ENCODE peak calls at places on chromosomes 5 and 9, in eight cellular contexts. One of them, this sample, is unnamed.

GRCh38 chr5:15763754-15764153 is 263.8 kb downstream of the FBXL7 start:
- DNase-seq in HFFc6: peak; percentile 47
- DNase-seq in Daoy: peak; percentile 15
- DNase-seq in left cardiac atrium: no peak
- DNase-seq in H7: no peak
- DNase-seq in hippocampal formation: no peak
- DNase-seq in fibroblast of lung: peak; percentile 17
- DNase-seq in MG63: peak; percentile 22
- DNase-seq in this sample: peak; percentile 36

GRCh38 chr5:94196959-94197358 is 421.4 kb downstream of the KIAA0825 start:
- DNase-seq in hippocampal formation: no peak
- DNase-seq in left cardiac atrium: no peak
- DNase-seq in fibroblast of lung: no peak
- DNase-seq in Daoy: no peak
- DNase-seq in HFFc6: no peak
- DNase-seq in MG63: no peak
- DNase-seq in H7: no peak
- DNase-seq in this sample: no peak

GRCh38 chr9:111078391-111079038 is 40.2 kb upstream of the LPAR1 start:
- DNase-seq in hippocampal formation: no peak
- DNase-seq in left cardiac atrium: no peak
- DNase-seq in fibroblast of lung: no peak
- DNase-seq in HFFc6: no peak
- DNase-seq in Daoy: peak; percentile 21
- DNase-seq in MG63: no peak
- DNase-seq in H7: no peak
- DNase-seq in this sample: no peak

GRCh38 chr9:104881991-104882555 is 45.9 kb downstream of the ABCA1 start:
- DNase-seq in fibroblast of lung: no peak
- DNase-seq in hippocampal formation: no peak
- DNase-seq in MG63: no peak
- DNase-seq in left cardiac atrium: no peak
- DNase-seq in Daoy: no peak
- DNase-seq in HFFc6: no peak
- DNase-seq in H7: no peak
- DNase-seq in this sample: no peak

GRCh38 chr5:179416114-179416730 is 71.0 kb upstream of the ADAMTS2 start:
- DNase-seq in MG63: no peak
- DNase-seq in fibroblast of lung: no peak
- DNase-seq in Daoy: no peak
- DNase-seq in HFFc6: no peak
- DNase-seq in H7: peak; percentile 42
- DNase-seq in left cardiac atrium: no peak
- DNase-seq in hippocampal formation: no peak
- DNase-seq in this sample: no peak

GRCh38 chr5:173984218-173984617 is 4.8 kb upstream of the C5orf47 start:
- DNase-seq in left cardiac atrium: no peak
- DNase-seq in MG63: no peak
- DNase-seq in fibroblast of lung: peak; percentile 12
- DNase-seq in HFFc6: peak; percentile 15
- DNase-seq in Daoy: no peak
- DNase-seq in hippocampal formation: no peak
- DNase-seq in H7: no peak
- DNase-seq in this sample: peak; percentile 20

GRCh38 chr9:128097156-128098016 is 29.4 kb downstream of the SLC25A25 start:
- DNase-seq in H7: peak; percentile 32
- DNase-seq in fibroblast of lung: no peak
- DNase-seq in hippocampal formation: no peak
- DNase-seq in MG63: no peak
- DNase-seq in left cardiac atrium: no peak
- DNase-seq in Daoy: no peak
- DNase-seq in HFFc6: no peak
- DNase-seq in this sample: no peak

GRCh38 chr5:173888473-173889135 is 455 bp downstream of the CPEB4 start:
- DNase-seq in H7: peak; percentile 57
- DNase-seq in hippocampal formation: no peak
- DNase-seq in HFFc6: peak; percentile 21
- DNase-seq in Daoy: peak; percentile 12
- DNase-seq in MG63: peak; percentile 34
- DNase-seq in fibroblast of lung: peak; percentile 26
- DNase-seq in left cardiac atrium: peak; percentile 40
- DNase-seq in this sample: peak; percentile 21

GRCh38 chr5:54171645-54172384 is 138.6 kb downstream of the ARL15 start:
- DNase-seq in H7: no peak
- DNase-seq in left cardiac atrium: no peak
- DNase-seq in hippocampal formation: no peak
- DNase-seq in Daoy: peak; percentile 53
- DNase-seq in fibroblast of lung: peak; percentile 44
- DNase-seq in MG63: peak; percentile 16
- DNase-seq in HFFc6: no peak
- DNase-seq in this sample: no peak

GRCh38 chr9:121672213-121672612 is 20.8 kb downstream of the DAB2IP start:
- DNase-seq in MG63: no peak
- DNase-seq in fibroblast of lung: no peak
- DNase-seq in H7: no peak
- DNase-seq in Daoy: no peak
- DNase-seq in left cardiac atrium: no peak
- DNase-seq in HFFc6: no peak
- DNase-seq in hippocampal formation: peak; percentile 28
- DNase-seq in this sample: no peak

GRCh38 chr5:149628221-149628620 is 46.9 kb downstream of the ARHGEF37 start:
- DNase-seq in Daoy: peak; percentile 45
- DNase-seq in HFFc6: no peak
- DNase-seq in fibroblast of lung: no peak
- DNase-seq in H7: no peak
- DNase-seq in left cardiac atrium: no peak
- DNase-seq in hippocampal formation: no peak
- DNase-seq in MG63: no peak
- DNase-seq in this sample: no peak

GRCh38 chr5:119322312-119322947 is 33.4 kb upstream of the TNFAIP8 start:
- DNase-seq in Daoy: no peak
- DNase-seq in left cardiac atrium: no peak
- DNase-seq in fibroblast of lung: no peak
- DNase-seq in H7: peak; percentile 24
- DNase-seq in MG63: no peak
- DNase-seq in HFFc6: no peak
- DNase-seq in hippocampal formation: no peak
- DNase-seq in this sample: no peak